ENCODE peak calls at places on chromosomes 16 and 17, in eight cellular contexts. O is non-pigmented ciliary epithelial cell; P is T follicular helper cell; R is stimulated activated CD4-positive, alpha-beta T cell treated with anti-CD3 and anti-CD28 coated beads, Interleukin-1b, Interleukin-23, amount 100 ng/mL, for 1 hour; L is NCI-H460; I is anterior cingulate cortex; V is NCI-H1436 treated with DMSO at 0.1 percent for 48 hours; F is fibroblast of lung. M is an unnamed sample.

GRCh38 chr16:89193576-89194293 is 6.6 kb downstream of the SLC22A31 start:
- DNase-seq in R (no peak), F (no peak), L (no peak), O (no peak), V (no peak), P (no peak), I (no peak), M (no peak)

GRCh38 chr17:1455291-1455747 is 713 bp downstream of the CRK start:
- DNase-seq in R (no peak), L (peak; percentile 50), V (no peak), P (peak; percentile 7), O (no peak), F (peak; percentile 67), I (no peak), M (no peak)

GRCh38 chr16:67517661-67518423 is 10.8 kb upstream of the RIPOR1 start:
- DNase-seq in V (no peak), L (no peak), O (no peak), F (no peak), P (no peak), R (no peak), I (no peak), M (no peak)

GRCh38 chr16:60123387-60124023 is 1389.4 kb upstream of the GOT2 start:
- DNase-seq in O (no peak), L (no peak), F (peak; percentile 18), V (no peak), P (no peak), I (no peak), R (no peak), M (no peak)

GRCh38 chr17:7314719-7315569 is at the start of gene GPS2:
- DNase-seq in O (peak; percentile 26), P (peak; percentile 90), R (peak; percentile 70), L (peak; percentile 81), V (peak; percentile 13), F (peak; percentile 78), I (peak; percentile 86), M (peak; percentile 93)

GRCh38 chr17:34665150-34665802 is 85.9 kb downstream of the TMEM132E start:
- DNase-seq in F (no peak), R (no peak), P (no peak), O (no peak), L (no peak), I (no peak), V (no peak), M (no peak)

GRCh38 chr17:58487589-58488427 is at the start of gene HSF5:
- DNase-seq in O (no peak), P (peak; percentile 57), F (peak; percentile 8), R (peak; percentile 52), L (no peak), V (no peak), I (no peak), M (peak; percentile 51)

GRCh38 chr17:8041249-8041928 is 2.5 kb downstream of the ALOX15B start:
- DNase-seq in F (peak; percentile 53), P (peak; percentile 16), L (peak; percentile 36), I (peak; percentile 16), R (no peak), O (peak; percentile 47), V (peak; percentile 26), M (no peak)

GRCh38 chr16:75555213-75555706 is 792 bp downstream of the TMEM231 start:
- DNase-seq in R (no peak), V (no peak), I (peak; percentile 85), O (peak; percentile 56), F (peak; percentile 89), L (peak; percentile 88), P (no peak), M (no peak)

GRCh38 chr17:6044261-6044660 is 25.9 kb upstream of the WSCD1 start:
- DNase-seq in V (no peak), P (no peak), O (no peak), F (no peak), L (no peak), R (no peak), I (no peak), M (no peak)

GRCh38 chr16:67019171-67019570 is 9.8 kb upstream of the CBFB start:
- DNase-seq in F (no peak), I (no peak), L (no peak), R (no peak), P (no peak), O (no peak), V (no peak), M (no peak)

GRCh38 chr16:371729-372521 is 1.6 kb upstream of the MRPL28 start:
- DNase-seq in F (no peak), P (no peak), L (no peak), V (no peak), I (no peak), R (no peak), O (no peak), M (no peak)

GRCh38 chr17:50196826-50197225 is 4.6 kb downstream of the COL1A1 start:
- DNase-seq in F (peak; percentile 78), I (no peak), O (no peak), R (no peak), L (no peak), P (no peak), V (no peak), M (no peak)

GRCh38 chr17:61144137-61144536 is 255.5 kb upstream of the TBX2 start:
- DNase-seq in V (no peak), L (no peak), R (no peak), F (no peak), I (no peak), O (no peak), P (no peak), M (no peak)

GRCh38 chr17:31490991-31491793 is 99.7 kb downstream of the RAB11FIP4 start:
- DNase-seq in P (no peak), O (no peak), I (no peak), V (no peak), L (no peak), R (no peak), F (no peak), M (no peak)

GRCh38 chr16:84091460-84091859 is 25.3 kb downstream of the MBTPS1 start:
- DNase-seq in F (no peak), L (no peak), R (no peak), P (no peak), I (no peak), V (no peak), O (no peak), M (no peak)

GRCh38 chr17:57849163-57849873 is 526 bp downstream of the MRPS23 start:
- DNase-seq in P (no peak), R (no peak), L (no peak), V (no peak), I (no peak), O (no peak), F (no peak), M (no peak)

GRCh38 chr17:66032082-66032712 is 159.7 kb downstream of the CEP112 start:
- DNase-seq in L (no peak), R (no peak), P (no peak), I (no peak), V (no peak), F (no peak), O (no peak), M (no peak)

GRCh38 chr16:85173981-85174751 is 61.9 kb upstream of the CIBAR2 start:
- DNase-seq in P (no peak), I (no peak), V (no peak), L (peak; percentile 42), O (no peak), F (peak; percentile 91), R (no peak), M (no peak)

GRCh38 chr16:320206-320605 is 32.3 kb downstream of the AXIN1 start:
- DNase-seq in F (no peak), V (no peak), O (no peak), L (no peak), P (no peak), R (no peak), I (no peak), M (no peak)

GRCh38 chr17:36095992-36096391 is 6.0 kb upstream of the CCL3 start:
- DNase-seq in O (no peak), V (no peak), P (no peak), R (no peak), I (no peak), L (no peak), F (no peak), M (no peak)

GRCh38 chr17:49101054-49101534 is 31.5 kb upstream of the B4GALNT2 start:
- DNase-seq in V (no peak), P (no peak), O (peak; percentile 76), F (peak; percentile 94), R (no peak), I (no peak), L (no peak), M (no peak)

GRCh38 chr17:27579897-27580321 is 51.1 kb upstream of the LGALS9 start:
- DNase-seq in V (no peak), R (no peak), L (no peak), I (no peak), P (no peak), O (no peak), F (no peak), M (no peak)

GRCh38 chr17:74842146-74842598 is 17.5 kb downstream of the GRIN2C start:
- DNase-seq in O (no peak), F (peak; percentile 7), L (no peak), I (no peak), V (no peak), P (no peak), R (no peak), M (no peak)

GRCh38 chr17:4516740-4517139 is 18.1 kb downstream of the SPNS2 start:
- DNase-seq in R (no peak), V (no peak), O (no peak), P (no peak), F (no peak), L (no peak), I (no peak), M (no peak)

GRCh38 chr17:8894189-8894611 is 26.7 kb upstream of the PIK3R6 start:
- DNase-seq in V (no peak), R (no peak), O (no peak), P (no peak), F (no peak), I (no peak), L (no peak), M (no peak)

GRCh38 chr16:50505714-50506542 is 42.3 kb upstream of the NKD1 start:
- DNase-seq in L (no peak), V (no peak), R (no peak), F (no peak), I (no peak), O (no peak), P (no peak), M (no peak)

GRCh38 chr16:27999687-28000086 is 63.8 kb downstream of the GSG1L start:
- DNase-seq in F (peak; percentile 7), L (no peak), R (no peak), O (no peak), P (no peak), V (no peak), I (no peak), M (no peak)

GRCh38 chr17:70033165-70033564 is 41.9 kb upstream of the KCNJ16 start:
- DNase-seq in L (no peak), P (no peak), I (no peak), O (no peak), V (no peak), R (no peak), F (no peak), M (no peak)

GRCh38 chr17:74515941-74516340 is 15.3 kb downstream of the CD300LB start:
- DNase-seq in L (no peak), F (no peak), O (no peak), I (no peak), P (no peak), R (no peak), V (no peak), M (no peak)

GRCh38 chr17:14712471-14713075 is 411.7 kb downstream of the HS3ST3B1 start:
- DNase-seq in L (no peak), F (no peak), I (no peak), P (no peak), V (no peak), O (no peak), R (no peak), M (no peak)

GRCh38 chr17:37488607-37489196 is 989 bp upstream of the DUSP14 start:
- DNase-seq in R (peak; percentile 11), V (no peak), P (peak; percentile 38), O (peak; percentile 88), I (no peak), F (peak; percentile 97), L (peak; percentile 88), M (peak; percentile 22)

GRCh38 chr17:8084250-8084649 is 3.3 kb downstream of the ALOX12B start:
- DNase-seq in P (no peak), O (no peak), I (no peak), F (no peak), V (no peak), R (no peak), L (no peak), M (no peak)

GRCh38 chr16:17271687-17272086 is 199.1 kb downstream of the XYLT1 start:
- DNase-seq in O (no peak), R (no peak), L (no peak), V (no peak), I (peak; percentile 59), F (no peak), P (no peak), M (no peak)